ENCODE peak calls at places on chromosomes 12 and 14, in seven cellular contexts. E, R, M, W, V, A and C are unnamed samples.

GRCh38 chr12:7756993-7757392 is 8.0 kb upstream of the NANOGNB start:
- DNase-seq in E (no peak), R (no peak), M (no peak), W (no peak), V (no peak), A (no peak), C (no peak)

GRCh38 chr12:77190022-77190421 is 124.7 kb upstream of the E2F7 start:
- DNase-seq in E (no peak), R (no peak), M (peak; percentile 92), W (no peak), V (no peak), A (no peak), C (no peak)

GRCh38 chr12:65496617-65497016 is 218.1 kb downstream of the MSRB3 start:
- DNase-seq in E (no peak), R (peak; percentile 23), M (no peak), W (no peak), V (no peak), A (peak; percentile 69), C (no peak)

GRCh38 chr14:67410313-67410712 is 1.7 kb downstream of the PLEK2 start:
- DNase-seq in E (no peak), R (no peak), M (no peak), W (no peak), V (no peak), A (no peak), C (peak; percentile 95)

GRCh38 chr12:130424858-130425697 is 87.4 kb downstream of the PIWIL1 start:
- DNase-seq in E (no peak), R (peak; percentile 15), M (no peak), W (peak; percentile 45), V (no peak), A (no peak), C (no peak)

GRCh38 chr14:73476451-73476905 is 14.3 kb upstream of the RIOX1 start:
- DNase-seq in E (no peak), R (no peak), M (no peak), W (no peak), V (no peak), A (no peak), C (no peak)

GRCh38 chr12:92002673-92003382 is 142.8 kb downstream of the BTG1 start:
- DNase-seq in E (peak; percentile 73), R (no peak), M (peak; percentile 8), W (no peak), V (no peak), A (no peak), C (peak; percentile 45)

GRCh38 chr12:55885113-55885512 is 42.4 kb upstream of the MMP19 start:
- DNase-seq in E (no peak), R (no peak), M (no peak), W (no peak), V (no peak), A (no peak), C (no peak)

GRCh38 chr12:89703768-89704167 is 4.9 kb downstream of the ATP2B1 start:
- DNase-seq in E (no peak), R (no peak), M (no peak), W (no peak), V (no peak), A (no peak), C (no peak)

GRCh38 chr12:96985515-96986362 is 78.7 kb downstream of the NEDD1 start:
- DNase-seq in E (peak; percentile 43), R (no peak), M (no peak), W (peak; percentile 89), V (peak; percentile 6), A (peak; percentile 47), C (peak; percentile 9)

GRCh38 chr12:116360579-116361403 is 83.3 kb upstream of the MED13L start:
- DNase-seq in E (no peak), R (no peak), M (no peak), W (no peak), V (no peak), A (no peak), C (no peak)

GRCh38 chr14:51691176-51691575 is 39.5 kb downstream of the FRMD6 start:
- DNase-seq in E (no peak), R (no peak), M (no peak), W (no peak), V (no peak), A (no peak), C (no peak)

GRCh38 chr12:52307836-52308806 is 13.1 kb downstream of the KRT83 start:
- DNase-seq in E (peak; percentile 82), R (no peak), M (peak; percentile 34), W (peak; percentile 96), V (peak; percentile 24), A (peak; percentile 89), C (peak; percentile 55)

GRCh38 chr12:111171334-111171733 is 197.6 kb downstream of the PHETA1 start:
- DNase-seq in E (no peak), R (no peak), M (no peak), W (no peak), V (no peak), A (no peak), C (no peak)

GRCh38 chr12:46825526-46826414 is at the start of gene SLC38A4:
- DNase-seq in E (peak; percentile 65), R (peak; percentile 35), M (peak; percentile 29), W (peak; percentile 87), V (no peak), A (peak; percentile 76), C (peak; percentile 24)
- H3K9me3 ChIP-seq in E (no peaks in the 10 kb centered on the region), R (no peaks in the 10 kb centered on the region), M (no peaks in the 10 kb centered on the region), W (no peaks in the 10 kb centered on the region), V (no peaks in the 10 kb centered on the region), A (no peaks in the 10 kb centered on the region), C (no peaks in the 10 kb centered on the region)

GRCh38 chr14:35789651-35790050 is 19.4 kb downstream of the RALGAPA1 start:
- DNase-seq in E (no peak), R (no peak), M (peak; percentile 81), W (no peak), V (no peak), A (no peak), C (no peak)
- H3K27ac ChIP-seq in E (no peak overlapping the region), R (no peak overlapping the region), M (no peak overlapping the region), W (no peak overlapping the region), V (no peak overlapping the region), A (no peak overlapping the region), C (no peak overlapping the region)

GRCh38 chr14:53710615-53711014 is 246.0 kb downstream of the BMP4 start:
- DNase-seq in E (no peak), R (no peak), M (no peak), W (no peak), V (no peak), A (no peak), C (no peak)

GRCh38 chr14:53711205-53711604 is 245.4 kb downstream of the BMP4 start:
- DNase-seq in E (no peak), R (no peak), M (no peak), W (peak; percentile 59), V (no peak), A (no peak), C (no peak)

GRCh38 chr14:53715390-53715730 is 241.3 kb downstream of the BMP4 start:
- DNase-seq in E (peak; percentile 1), R (peak; percentile 21), M (peak; percentile 65), W (no peak), V (peak; percentile 32), A (no peak), C (peak; percentile 82)

GRCh38 chr14:53716521-53716920 is 240.1 kb downstream of the BMP4 start:
- DNase-seq in E (no peak), R (no peak), M (no peak), W (no peak), V (no peak), A (no peak), C (no peak)

GRCh38 chr14:53714495-53715389 is 241.9 kb downstream of the BMP4 start:
- DNase-seq in E (no peak), R (no peak), M (peak; percentile 1), W (no peak), V (no peak), A (no peak), C (peak; percentile 29)
- H3K9me3 ChIP-seq in E (no peaks in the 10 kb centered on the region), R (no peaks in the 10 kb centered on the region), M (no peaks in the 10 kb centered on the region), W (peaks cover 3% of the 10 kb centered on the region), V (no peaks in the 10 kb centered on the region), A (no peaks in the 10 kb centered on the region), C (no peaks in the 10 kb centered on the region)

GRCh38 chr12:47238665-47239064 is 158.9 kb upstream of the AMIGO2 start:
- DNase-seq in E (no peak), R (no peak), M (peak; percentile 29), W (no peak), V (no peak), A (no peak), C (no peak)
- H3K27ac ChIP-seq in E (no peak overlapping the region), R (no peak overlapping the region), M (no peak overlapping the region), W (no peak overlapping the region), V (no peak overlapping the region), A (no peak overlapping the region), C (peak overlapping the region; percentile 17)